ENCODE peak calls at places on chromosomes 12 and 14, in eight cellular contexts. Y, H, G, F, B, O, M and D are unnamed samples.

GRCh38 chr14:87935895-87936294 is 57.1 kb downstream of the GALC start:
- DNase-seq in Y (no peak), H (no peak), G (no peak), F (no peak), B (no peak), O (no peak), M (no peak), D (no peak)

GRCh38 chr14:46902837-46903236 is 251.3 kb upstream of the RPL10L start:
- DNase-seq in Y (no peak), H (no peak), G (no peak), F (no peak), B (no peak), O (peak), M (no peak), D (no peak)

GRCh38 chr12:95701722-95702418 is 88.7 kb downstream of the NTN4 start:
- DNase-seq in Y (no peak), H (no peak), G (no peak), F (no peak), B (no peak), O (no peak), M (no peak), D (no peak)

GRCh38 chr14:67698179-67698578 is 2.6 kb upstream of the RDH11 start:
- DNase-seq in Y (no peak), H (no peak), G (no peak), F (no peak), B (no peak), O (no peak), M (no peak), D (no peak)

GRCh38 chr14:97978336-97978735 is 1181.2 kb downstream of the VRK1 start:
- DNase-seq in Y (no peak), H (peak), G (peak), F (peak), B (peak), O (peak), M (peak), D (no peak)

GRCh38 chr12:25254271-25254880 is 3.6 kb upstream of the KRAS start:
- DNase-seq in Y (no peak), H (no peak), G (no peak), F (no peak), B (no peak), O (no peak), M (no peak), D (no peak)

GRCh38 chr12:1590083-1590979 is 4.0 kb downstream of the FBXL14 start:
- DNase-seq in Y (no peak), H (no peak), G (no peak), F (peak), B (no peak), O (no peak), M (no peak), D (no peak)

GRCh38 chr14:41824441-41824840 is 217.8 kb downstream of the LRFN5 start:
- DNase-seq in Y (no peak), H (no peak), G (no peak), F (no peak), B (no peak), O (no peak), M (no peak), D (no peak)

GRCh38 chr12:69047990-69048389 is 115.0 kb upstream of the CPM start:
- DNase-seq in Y (no peak), H (no peak), G (no peak), F (no peak), B (no peak), O (no peak), M (no peak), D (no peak)

GRCh38 chr12:56601503-56601902 is 28.6 kb downstream of the BAZ2A start:
- DNase-seq in Y (no peak), H (no peak), G (no peak), F (peak), B (no peak), O (no peak), M (peak), D (no peak)

GRCh38 chr12:66241061-66242043 is 52.3 kb downstream of the IRAK3 start:
- DNase-seq in Y (peak), H (no peak), G (no peak), F (peak), B (no peak), O (no peak), M (no peak), D (peak)

GRCh38 chr12:2862876-2863275 is 6.0 kb upstream of the TEX52 start:
- DNase-seq in Y (no peak), H (no peak), G (no peak), F (no peak), B (no peak), O (no peak), M (no peak), D (no peak)

GRCh38 chr14:77111021-77111420 is 13.0 kb downstream of the CIPC start:
- DNase-seq in Y (no peak), H (no peak), G (no peak), F (peak), B (no peak), O (peak), M (no peak), D (no peak)

GRCh38 chr12:86634706-86635410 is 378.7 kb upstream of the MGAT4C start:
- DNase-seq in Y (no peak), H (no peak), G (no peak), F (peak), B (no peak), O (no peak), M (no peak), D (no peak)

GRCh38 chr12:75954076-75954475 is 77.5 kb downstream of the PHLDA1 start:
- DNase-seq in Y (peak), H (no peak), G (no peak), F (peak), B (no peak), O (no peak), M (peak), D (peak)

GRCh38 chr12:13103391-13104033 is at the start of gene GSG1:
- DNase-seq in Y (no peak), H (no peak), G (no peak), F (no peak), B (no peak), O (no peak), M (no peak), D (no peak)

GRCh38 chr14:94125659-94126418 is 3.6 kb downstream of the IFI27L2 start:
- DNase-seq in Y (no peak), H (no peak), G (no peak), F (no peak), B (peak), O (no peak), M (no peak), D (no peak)

GRCh38 chr14:95727084-95727700 is 13.3 kb upstream of the TCL1A start:
- DNase-seq in Y (no peak), H (no peak), G (no peak), F (no peak), B (no peak), O (no peak), M (no peak), D (no peak)
- H3K4me3 ChIP-seq in Y (no peak), H (no peak), G (no peak), F (no peak), B (no peak), O (no peak), M (no peak), D (no peak)

GRCh38 chr14:95886366-95886765 is 9.7 kb downstream of the TUNAR start:
- DNase-seq in Y (no peak), H (no peak), G (no peak), F (no peak), B (no peak), O (no peak), M (no peak), D (no peak)
- TF ChIP-seq CTCF in Y (no peak), H (no peak), G (no peak), F (no peak), B (no peak), O (no peak), M (no peak), D (no peak)

GRCh38 chr12:46261658-46262057 is 7.2 kb downstream of the SLC38A1 start:
- DNase-seq in Y (no peak), H (no peak), G (no peak), F (peak), B (no peak), O (no peak), M (no peak), D (no peak)
- H3K4me3 ChIP-seq in Y (no peak), H (no peak), G (no peak), F (no peak), B (no peak), O (no peak), M (no peak), D (no peak)

DNA sequence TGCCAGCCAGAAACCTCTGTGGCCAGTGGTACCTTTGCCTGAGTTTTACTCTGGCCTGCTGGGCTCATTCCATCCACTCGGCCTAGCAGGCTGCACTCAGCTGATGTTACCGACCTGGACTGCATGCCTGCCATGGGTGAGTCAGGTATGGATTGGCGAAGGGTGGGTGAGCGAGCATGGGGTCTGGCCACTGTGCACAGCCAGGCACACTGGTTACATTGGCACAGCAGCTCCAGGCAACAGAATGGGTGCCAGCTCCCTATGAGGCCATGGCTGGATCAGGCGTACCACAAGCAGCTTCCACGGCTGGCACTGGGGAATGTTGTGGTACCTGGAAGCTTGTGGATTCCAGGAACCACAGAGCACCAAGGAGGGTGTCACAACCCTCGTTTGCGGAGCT is 685.7 kb downstream of the SLC16A7 start:
- DNase-seq in Y (no peak), H (no peak), G (peak), F (no peak), B (no peak), O (no peak), M (no peak), D (no peak)
- TF ChIP-seq CTCF in Y (no peak), H (no peak), G (no peak), F (no peak), B (no peak), O (no peak), M (no peak), D (no peak)

GRCh38 chr14:73461478-73462077 is 3.2 kb upstream of the NUMB start:
- DNase-seq in Y (no peak), H (no peak), G (no peak), F (no peak), B (no peak), O (no peak), M (no peak), D (no peak)
- H3K4me3 ChIP-seq in Y (no peak), H (no peak), G (no peak), F (peak), B (peak), O (peak), M (peak), D (no peak)

GRCh38 chr12:114403044-114403689 is 2.8 kb downstream of the TBX5 start:
- DNase-seq in Y (no peak), H (no peak), G (no peak), F (peak), B (no peak), O (no peak), M (no peak), D (no peak)
- TF ChIP-seq CTCF in Y (peak), H (no peak), G (no peak), F (peak), B (no peak), O (peak), M (no peak), D (no peak)